ENCODE peak calls at places on chromosomes 16 and 17, in five cellular contexts. U is HCEC 1CT, A is AG04450, I is NCI-H1417, Y is adrenal gland. J is an unnamed sample.

GRCh38 chr17:82938486-82939212 is 98.8 kb upstream of the ZNF750 start:
- DNase-seq in U (no peak), A (no peak), I (peak; percentile 46), Y (no peak), J (no peak)

GRCh38 chr17:333626-334396 is 18.8 kb downstream of the RPH3AL start:
- DNase-seq in U (peak; percentile 57), A (peak; percentile 7), I (peak; percentile 28), Y (peak; percentile 95), J (no peak)

GRCh38 chr17:38600906-38601305 is 4.8 kb downstream of the SRCIN1 start:
- DNase-seq in U (no peak), A (no peak), I (no peak), Y (no peak), J (no peak)

GRCh38 chr16:3920206-3920605 is 39.7 kb upstream of the CREBBP start:
- DNase-seq in U (no peak), A (no peak), I (no peak), Y (no peak), J (no peak)

GRCh38 chr16:89357055-89357454 is 133.3 kb downstream of the ANKRD11 start:
- DNase-seq in U (no peak), A (no peak), I (no peak), Y (no peak), J (no peak)

GRCh38 chr17:35743911-35744328 is 9.1 kb downstream of the GAS2L2 start:
- DNase-seq in U (no peak), A (no peak), I (no peak), Y (no peak), J (no peak)

GRCh38 chr17:43467981-43468541 is 15.7 kb upstream of the DHX8 start:
- DNase-seq in U (peak; percentile 78), A (no peak), I (no peak), Y (no peak), J (no peak)

GRCh38 chr16:35306915-35307314 is 1847.5 kb downstream of the TP53TG3F start:
- DNase-seq in U (no peak), A (no peak), I (no peak), Y (no peak), J (no peak)

GRCh38 chr16:17590711-17591654 is 120.2 kb upstream of the XYLT1 start:
- DNase-seq in U (no peak), A (no peak), I (no peak), Y (no peak), J (no peak)

GRCh38 chr17:79617304-79617703 is 6.5 kb upstream of the RBFOX3 start:
- DNase-seq in U (no peak), A (no peak), I (no peak), Y (no peak), J (no peak)

GRCh38 chr16:27174798-27175197 is 28.5 kb upstream of the KDM8 start:
- DNase-seq in U (peak; percentile 3), A (no peak), I (no peak), Y (no peak), J (no peak)

J was measured in NCI-H748 treated with DMSO at 0.1 percent for 48 hours.